ENCODE peak calls at places on chromosomes 13 and 19, in four cellular contexts. W is Daoy, F is aorta, P is OCI-M1. N is an unnamed sample.

GRCh38 chr19:18392417-18392816 is 5.0 kb downstream of the LRRC25 start:
- DNase-seq in W (peak; percentile 82), F (no peak), P (peak; percentile 85), N (no peak)

GRCh38 chr13:113947321-113948033 is 26.4 kb downstream of the C13orf46 start:
- DNase-seq in W (peak; percentile 35), F (peak; percentile 87), P (no peak), N (no peak)

GRCh38 chr13:50810998-50811397 is 32.5 kb downstream of the DLEU7 start:
- DNase-seq in P (peak; percentile 71), W (no peak), F (no peak), N (no peak)

GRCh38 chr19:39125554-39126311 is at the start of gene PAK4:
- DNase-seq in W (peak; percentile 98), P (peak; percentile 99), F (peak; percentile 99), N (peak; percentile 98)

GRCh38 chr13:93561553-93561952 is 334.9 kb downstream of the GPC6 start:
- DNase-seq in W (no peak), P (no peak), F (no peak), N (no peak)

GRCh38 chr19:4430760-4431159 is 26.8 kb downstream of the UBXN6 start:
- DNase-seq in F (no peak), P (no peak), W (no peak), N (no peak)

GRCh38 chr19:15137777-15138176 is 30.6 kb downstream of the SYDE1 start:
- DNase-seq in W (no peak), F (no peak), P (no peak), N (no peak)

GRCh38 chr13:26538363-26539317 is 18.8 kb upstream of the WASF3 start:
- DNase-seq in W (no peak), P (no peak), F (no peak), N (no peak)

GRCh38 chr19:12801466-12802266 is at the start of the genes PRDX2 and THSD8:
- DNase-seq in W (peak; percentile 70), F (peak; percentile 92), P (peak; percentile 83), N (peak; percentile 71)

GRCh38 chr13:113489549-113490495 is 689 bp downstream of the DCUN1D2 start:
- DNase-seq in P (peak; percentile 47), F (no peak), W (peak; percentile 23), N (peak; percentile 39)

GRCh38 chr13:28347456-28348371 is 147.2 kb downstream of the FLT1 start:
- DNase-seq in W (peak; percentile 41), P (peak; percentile 78), F (no peak), N (no peak)